ENCODE peak calls at places on chromosomes 12 and 14, in nine cellular contexts. Z is K562, J is A673, G is mesendoderm, E is NCI-H1092, W is AG10803, B is anterior cingulate cortex, F is kidney glomerular epithelial cell, U is kidney. N is an unnamed sample.

GRCh38 chr12:100672075-100672592 is 98.7 kb downstream of the GAS2L3 start:
- DNase-seq in F (no peak), E (no peak), Z (peak; percentile 55), G (peak; percentile 75), B (no peak), J (peak; percentile 59), W (no peak), U (no peak), N (peak; percentile 55)

GRCh38 chr14:90444077-90444696 is 47.4 kb downstream of the CALM1 start:
- DNase-seq in B (no peak), J (peak; percentile 93), U (peak; percentile 95), W (peak; percentile 11), E (no peak), F (no peak), Z (no peak), G (no peak), N (no peak)

GRCh38 chr12:94689002-94689645 is 38.8 kb upstream of the TMCC3 start:
- DNase-seq in Z (no peak), J (no peak), W (peak; percentile 35), F (no peak), G (no peak), E (no peak), U (no peak), B (no peak), N (no peak)

GRCh38 chr12:112961074-112961473 is 17.2 kb upstream of the OAS2 start:
- DNase-seq in W (no peak), J (no peak), G (no peak), B (no peak), Z (no peak), F (no peak), E (no peak), U (no peak), N (no peak)

GRCh38 chr12:57248934-57249742 is 1.8 kb downstream of the STAC3 start:
- DNase-seq in Z (peak; percentile 76), W (no peak), B (no peak), F (no peak), G (no peak), J (no peak), E (no peak), U (no peak), N (no peak)

GRCh38 chr14:75430526-75430925 is 2.7 kb downstream of the JDP2 start:
- DNase-seq in Z (no peak), W (peak; percentile 76), U (no peak), J (no peak), E (no peak), F (no peak), B (no peak), G (no peak), N (no peak)

GRCh38 chr12:54030889-54031860 is 1.7 kb upstream of the HOXC5 start:
- DNase-seq in G (peak; percentile 80), E (no peak), F (no peak), W (peak; percentile 86), J (no peak), U (peak; percentile 86), B (no peak), Z (no peak), N (no peak)

GRCh38 chr12:5534800-5535199 is 102.9 kb downstream of the NTF3 start:
- DNase-seq in Z (no peak), U (no peak), W (no peak), G (no peak), B (no peak), E (no peak), F (no peak), J (no peak), N (no peak)

GRCh38 chr12:2242206-2242605 is 189.4 kb downstream of the CACNA1C start:
- DNase-seq in G (no peak), J (no peak), U (no peak), W (no peak), F (no peak), B (no peak), Z (no peak), E (no peak), N (no peak)

GRCh38 chr12:47184813-47185212 is 105.1 kb upstream of the AMIGO2 start:
- DNase-seq in Z (no peak), U (no peak), W (no peak), F (peak; percentile 61), E (no peak), B (no peak), J (no peak), G (no peak), N (no peak)

GRCh38 chr12:51667269-51667668 is 76.2 kb downstream of the SCN8A start:
- DNase-seq in Z (no peak), B (no peak), E (no peak), W (no peak), U (no peak), F (no peak), G (no peak), J (no peak), N (no peak)

GRCh38 chr14:23636317-23637211 is at the start of gene DHRS2:
- DNase-seq in J (no peak), F (no peak), W (no peak), Z (peak; percentile 17), G (no peak), B (no peak), U (no peak), E (no peak), N (no peak)

GRCh38 chr12:53533476-53533875 is 26.2 kb upstream of the NPFF start:
- DNase-seq in W (no peak), G (no peak), J (no peak), Z (no peak), E (no peak), F (no peak), U (no peak), B (no peak), N (no peak)

GRCh38 chr12:124294686-124295315 is at the start of gene RFLNA:
- DNase-seq in F (no peak), E (no peak), U (no peak), B (no peak), W (no peak), Z (no peak), G (peak; percentile 39), J (peak; percentile 16), N (no peak)

GRCh38 chr12:65642006-65642695 is 182.1 kb upstream of the HMGA2 start:
- DNase-seq in E (no peak), F (no peak), B (no peak), W (no peak), Z (no peak), U (no peak), G (no peak), J (no peak), N (no peak)

GRCh38 chr14:92846162-92846897 is 52.2 kb downstream of the GOLGA5 start:
- DNase-seq in Z (peak; percentile 65), J (no peak), F (peak; percentile 64), U (no peak), W (peak; percentile 62), E (no peak), G (no peak), B (no peak), N (peak; percentile 24)

GRCh38 chr14:94079891-94080605 is 954 bp downstream of the DDX24 start:
- DNase-seq in G (no peak), B (no peak), E (no peak), F (peak; percentile 14), Z (no peak), W (no peak), J (no peak), U (no peak), N (no peak)

GRCh38 chr12:78189656-78190055 is 359.0 kb downstream of the NAV3 start:
- DNase-seq in W (peak; percentile 69), Z (no peak), J (no peak), U (no peak), F (no peak), B (no peak), E (no peak), G (no peak), N (no peak)

GRCh38 chr12:124053855-124054254 is 80.8 kb downstream of the ZNF664 start:
- DNase-seq in B (peak; percentile 16), F (peak; percentile 46), G (peak; percentile 87), J (peak; percentile 48), U (no peak), Z (peak; percentile 46), W (peak; percentile 79), E (peak; percentile 55), N (peak; percentile 30)

GRCh38 chr14:53432378-53432802 is 279.3 kb upstream of the DDHD1 start:
- DNase-seq in F (peak; percentile 2), W (peak; percentile 41), B (no peak), Z (peak; percentile 1), J (peak; percentile 46), U (no peak), E (no peak), G (peak; percentile 84), N (peak; percentile 5)

GRCh38 chr14:102988054-102988453 is 65.6 kb downstream of the AMN start:
- DNase-seq in W (no peak), J (no peak), Z (no peak), F (no peak), E (no peak), U (no peak), B (no peak), G (no peak), N (peak; percentile 52)

GRCh38 chr14:70622111-70622712 is 19.5 kb upstream of the TTC9 start:
- DNase-seq in G (peak; percentile 89), U (no peak), W (peak; percentile 12), Z (peak; percentile 20), F (peak; percentile 56), J (peak; percentile 57), E (peak; percentile 10), B (no peak), N (no peak)

GRCh38 chr12:14828896-14829295 is 14.4 kb downstream of the ART4 start:
- DNase-seq in W (peak; percentile 12), Z (no peak), E (no peak), J (peak; percentile 19), F (no peak), U (no peak), G (no peak), B (no peak), N (peak; percentile 20)

GRCh38 chr14:32584079-32584478 is 255.0 kb downstream of the AKAP6 start:
- DNase-seq in G (no peak), J (no peak), E (no peak), U (no peak), Z (no peak), F (no peak), B (no peak), W (no peak), N (no peak)

GRCh38 chr14:88683119-88683518 is 109.6 kb downstream of the EML5 start:
- DNase-seq in G (no peak), W (no peak), B (no peak), U (no peak), E (no peak), J (no peak), F (no peak), Z (no peak), N (no peak)

GRCh38 chr14:23621204-23621931 is 14.8 kb upstream of the DHRS2 start:
- DNase-seq in J (no peak), W (no peak), B (no peak), G (no peak), Z (no peak), F (no peak), U (no peak), E (no peak), N (no peak)

GRCh38 chr12:126789963-126790362 is 1477.0 kb upstream of the TMEM132C start:
- DNase-seq in F (no peak), W (no peak), G (no peak), E (no peak), U (no peak), Z (no peak), B (no peak), J (no peak), N (no peak)

GRCh38 chr14:24092960-24093900 is 881 bp upstream of the PCK2 start:
- DNase-seq in U (no peak), W (no peak), B (no peak), E (no peak), F (no peak), J (no peak), G (peak; percentile 16), Z (no peak), N (no peak)

GRCh38 chr12:47088021-47088944 is 8.5 kb upstream of the AMIGO2 start:
- DNase-seq in J (no peak), W (peak; percentile 48), U (no peak), E (peak; percentile 98), B (no peak), G (no peak), F (peak; percentile 62), Z (no peak), N (no peak)

GRCh38 chr12:65152012-65152411 is 17.4 kb upstream of the LEMD3 start:
- DNase-seq in F (peak; percentile 76), W (no peak), E (no peak), G (peak; percentile 38), J (no peak), U (no peak), Z (no peak), B (no peak), N (no peak)

GRCh38 chr12:131793623-131794022 is 34.6 kb upstream of the MMP17 start:
- DNase-seq in G (peak; percentile 41), B (no peak), W (peak; percentile 59), F (no peak), J (no peak), U (no peak), Z (no peak), E (no peak), N (no peak)